ENCODE peak calls at places on chromosomes 13 and 19, in eight cellular contexts. R is hippocampal formation, H is NCI-H1105 treated with DMSO at 0.1 percent for 48 hours, L is KBM-7, A is uterus, W is heart left ventricle, M is brain microvascular endothelial cell, Y is ELR. B is an unnamed sample.

GRCh38 chr13:113302940-113303339 is 5.9 kb downstream of the LAMP1 start:
- DNase-seq in R (no peak), H (no peak), L (no peak), A (no peak), W (no peak), M (no peak), Y (no peak), B (no peak)

GRCh38 chr19:32195706-32196610 is 149.5 kb upstream of the ZNF507 start:
- DNase-seq in R (no peak), H (no peak), L (no peak), A (no peak), W (no peak), M (no peak), Y (no peak), B (no peak)

GRCh38 chr13:111974065-111974640 is 92.8 kb upstream of the SOX1 start:
- DNase-seq in R (peak), H (no peak), L (no peak), A (no peak), W (no peak), M (no peak), Y (no peak), B (no peak)

GRCh38 chr19:35346193-35347052 is 1.3 kb upstream of the FFAR1 start:
- DNase-seq in R (no peak), H (peak), L (no peak), A (no peak), W (no peak), M (no peak), Y (no peak), B (no peak)

GRCh38 chr19:11234486-11235075 is 4.8 kb upstream of the ANGPTL8 start:
- DNase-seq in R (no peak), H (no peak), L (no peak), A (no peak), W (no peak), M (no peak), Y (no peak), B (no peak)

GRCh38 chr13:84896128-84896527 is 903.1 kb downstream of the SLITRK6 start:
- DNase-seq in R (peak), H (peak), L (peak), A (no peak), W (no peak), M (peak), Y (peak), B (no peak)

GRCh38 chr13:97380696-97381095 is 53.3 kb upstream of the RAP2A start:
- DNase-seq in R (no peak), H (no peak), L (no peak), A (no peak), W (no peak), M (no peak), Y (no peak), B (no peak)

GRCh38 chr13:113610266-113610665 is 25.7 kb downstream of the TFDP1 start:
- DNase-seq in R (no peak), H (no peak), L (no peak), A (no peak), W (no peak), M (no peak), Y (no peak), B (no peak)

GRCh38 chr13:40664100-40665060 is 2.1 kb downstream of the FOXO1 start:
- DNase-seq in R (no peak), H (no peak), L (no peak), A (peak), W (peak), M (peak), Y (peak), B (peak)

GRCh38 chr13:40191186-40191980 is 475.1 kb downstream of the FOXO1 start:
- DNase-seq in R (peak), H (no peak), L (no peak), A (no peak), W (no peak), M (peak), Y (no peak), B (no peak)

GRCh38 chr19:8392017-8392591 is 1.9 kb downstream of the RAB11B start:
- DNase-seq in R (no peak), H (no peak), L (no peak), A (no peak), W (peak), M (no peak), Y (no peak), B (no peak)

GRCh38 chr13:109483369-109483768 is 303.0 kb downstream of the IRS2 start:
- DNase-seq in R (peak), H (no peak), L (no peak), A (no peak), W (no peak), M (peak), Y (no peak), B (no peak)

GRCh38 chr13:105814902-105815250 is 720.6 kb downstream of the EFNB2 start:
- DNase-seq in R (no peak), H (no peak), L (no peak), A (no peak), W (no peak), M (no peak), Y (no peak), B (no peak)

GRCh38 chr13:111598751-111599150 is 278.3 kb downstream of the TEX29 start:
- DNase-seq in R (no peak), H (no peak), L (no peak), A (no peak), W (no peak), M (no peak), Y (no peak), B (no peak)

GRCh38 chr13:113938716-113939115 is 35.2 kb downstream of the C13orf46 start:
- DNase-seq in R (no peak), H (no peak), L (no peak), A (no peak), W (no peak), M (no peak), Y (no peak), B (no peak)

GRCh38 chr13:31860002-31860401 is 120.7 kb downstream of the RXFP2 start:
- DNase-seq in R (no peak), H (no peak), L (no peak), A (no peak), W (no peak), M (no peak), Y (no peak), B (no peak)

GRCh38 chr13:29527511-29527910 is 68.0 kb downstream of the SLC7A1 start:
- DNase-seq in R (no peak), H (no peak), L (no peak), A (no peak), W (no peak), M (no peak), Y (no peak), B (no peak)

GRCh38 chr13:44842158-44842557 is 147.1 kb downstream of the NUFIP1 start:
- DNase-seq in R (no peak), H (no peak), L (no peak), A (no peak), W (no peak), M (no peak), Y (peak), B (no peak)

GRCh38 chr13:101596803-101597202 is 144.3 kb downstream of the ITGBL1 start:
- DNase-seq in R (no peak), H (no peak), L (no peak), A (no peak), W (no peak), M (no peak), Y (no peak), B (no peak)

GRCh38 chr13:34277971-34278370 is 460.0 kb downstream of the RFC3 start:
- DNase-seq in R (no peak), H (no peak), L (no peak), A (no peak), W (no peak), M (no peak), Y (no peak), B (no peak)

GRCh38 chr19:4584670-4585460 is 25.4 kb upstream of the SEMA6B start:
- DNase-seq in R (no peak), H (peak), L (no peak), A (no peak), W (no peak), M (no peak), Y (no peak), B (no peak)